ENCODE peak calls at places on chromosome 14, in four cellular contexts. O is HepG2, B is GM12878, S is K562. W is an unnamed sample.

GRCh38 chr14:71319646-71320045 is 412.4 kb downstream of the PCNX1 start:
- DNase-seq in B (no peak), S (no peak), O (no peak), W (no peak)

GRCh38 chr14:30906752-30907658 is 32.6 kb downstream of the COCH start:
- DNase-seq in S (no peak), B (no peak), O (peak), W (no peak)

GRCh38 chr14:65877187-65877586 is 464.7 kb downstream of the FUT8 start:
- DNase-seq in O (no peak), B (no peak), S (no peak), W (no peak)

GRCh38 chr14:54350196-54350595 is 46.6 kb upstream of the CDKN3 start:
- DNase-seq in O (no peak), S (no peak), B (no peak), W (no peak)

GRCh38 chr14:70653662-70654061 is 11.9 kb downstream of the TTC9 start:
- DNase-seq in B (no peak), O (no peak), S (no peak), W (no peak)

GRCh38 chr14:54599932-54600331 is 33.0 kb downstream of the SAMD4A start:
- DNase-seq in S (no peak), B (no peak), O (no peak), W (no peak)

GRCh38 chr14:33404054-33404453 is 465.4 kb downstream of the NPAS3 start:
- DNase-seq in O (no peak), B (no peak), S (no peak), W (no peak)

GRCh38 chr14:35261774-35262173 is 30.4 kb upstream of the PSMA6 start:
- DNase-seq in B (no peak), S (no peak), O (no peak), W (no peak)

GRCh38 chr14:50954811-50955372 is 10.6 kb upstream of the PYGL start:
- DNase-seq in B (no peak), S (peak), O (peak), W (no peak)

GRCh38 chr14:101933209-101933608 is 31.2 kb upstream of the DYNC1H1 start:
- DNase-seq in O (no peak), S (no peak), B (no peak), W (no peak)

GRCh38 chr14:30373053-30373849 is 185.7 kb upstream of the G2E3 start:
- DNase-seq in O (no peak), B (no peak), S (no peak), W (no peak)

GRCh38 chr14:79631276-79631675 is 580.0 kb downstream of the DIO2 start:
- DNase-seq in S (no peak), O (no peak), B (no peak), W (peak)

GRCh38 chr14:90281261-90281660 is 24.9 kb downstream of the PSMC1 start:
- DNase-seq in S (no peak), O (no peak), B (no peak), W (no peak)

GRCh38 chr14:86388216-86388615 is 858.3 kb downstream of the FLRT2 start:
- DNase-seq in S (no peak), B (no peak), O (no peak), W (no peak)

GRCh38 chr14:31880935-31881334 is 196.2 kb upstream of the ARHGAP5 start:
- DNase-seq in B (no peak), O (peak), S (no peak), W (no peak)

GRCh38 chr14:80005561-80005960 is 205.7 kb downstream of the DIO2 start:
- DNase-seq in O (no peak), B (no peak), S (no peak), W (no peak)

GRCh38 chr14:30679032-30679431 is 56.9 kb downstream of the SCFD1 start:
- DNase-seq in O (no peak), S (no peak), B (no peak), W (no peak)

GRCh38 chr14:97299661-97300060 is 502.5 kb downstream of the VRK1 start:
- DNase-seq in B (no peak), O (no peak), S (no peak), W (no peak)

GRCh38 chr14:45201908-45202307 is 51.1 kb downstream of the MIS18BP1 start:
- DNase-seq in B (no peak), S (no peak), O (peak), W (no peak)

GRCh38 chr14:24063263-24063836 is 8.0 kb upstream of the CPNE6 start:
- DNase-seq in B (no peak), O (no peak), S (no peak), W (no peak)

GRCh38 chr14:51786227-51786626 is 74.2 kb upstream of the GNG2 start:
- DNase-seq in S (no peak), O (no peak), B (no peak), W (no peak)

GRCh38 chr14:96960598-96961116 is 163.5 kb downstream of the VRK1 start:
- DNase-seq in B (no peak), O (no peak), S (no peak), W (no peak)

GRCh38 chr14:42437809-42438208 is 831.1 kb downstream of the LRFN5 start:
- DNase-seq in S (no peak), O (no peak), B (no peak), W (no peak)

GRCh38 chr14:101960225-101960624 is 4.1 kb upstream of the DYNC1H1 start:
- DNase-seq in S (peak), B (no peak), O (peak), W (peak)

GRCh38 chr14:31897581-31898186 is 179.4 kb upstream of the ARHGAP5 start:
- DNase-seq in S (no peak), O (no peak), B (no peak), W (no peak)

GRCh38 chr14:102279688-102280348 is 25.1 kb downstream of the MOK start:
- DNase-seq in B (no peak), O (peak), S (no peak), W (no peak)

GRCh38 chr14:78319826-78320635 is 149.9 kb downstream of the NRXN3 start:
- DNase-seq in O (no peak), S (peak), B (no peak), W (no peak)

GRCh38 chr14:68043752-68044151 is 224.2 kb downstream of the RAD51B start:
- DNase-seq in S (no peak), O (no peak), B (no peak), W (no peak)

GRCh38 chr14:71666579-71667145 is 265.6 kb upstream of the RGS6 start:
- DNase-seq in B (no peak), S (no peak), O (no peak), W (no peak)

GRCh38 chr14:105304565-105304964 is 3.8 kb upstream of the BRF1 start:
- DNase-seq in B (no peak), S (no peak), O (no peak), W (no peak)

GRCh38 chr14:105301103-105301914 is 508 bp upstream of the BRF1 start:
- DNase-seq in O (peak), S (peak), B (peak), W (peak)

GRCh38 chr14:105299654-105300541 is 903 bp downstream of the BRF1 start:
- DNase-seq in S (no peak), O (no peak), B (no peak), W (no peak)

GRCh38 chr14:105303949-105304348 is 3.1 kb upstream of the BRF1 start:
- DNase-seq in O (no peak), S (no peak), B (no peak), W (no peak)

GRCh38 chr14:105300542-105301102 is at the start of gene BRF1:
- DNase-seq in O (peak), B (no peak), S (peak), W (peak)
- TF ChIP-seq POLR2A in O (peak), B (peak), S (no peak), W (peak)

GRCh38 chr14:22541721-22542120 is 47.3 kb downstream of the DAD1 start:
- DNase-seq in O (no peak), S (no peak), B (no peak), W (no peak)

GRCh38 chr14:22538671-22539228 is 50.3 kb downstream of the DAD1 start:
- DNase-seq in B (no peak), S (no peak), O (no peak), W (no peak)

GRCh38 chr14:22540811-22541360 is 48.1 kb downstream of the DAD1 start:
- DNase-seq in B (no peak), S (no peak), O (no peak), W (no peak)

GRCh38 chr14:22539831-22540230 is 49.2 kb downstream of the DAD1 start:
- DNase-seq in S (no peak), O (no peak), B (no peak), W (no peak)

GRCh38 chr14:22540286-22540685 is 48.7 kb downstream of the DAD1 start:
- DNase-seq in S (no peak), B (no peak), O (no peak), W (no peak)
- TF ChIP-seq YY1 in S (no peak), B (no peak), O (no peak), W (no peak)

GRCh38 chr14:69648480-69649414 is 37.4 kb downstream of the SUSD6 start:
- DNase-seq in S (no peak), O (peak), B (peak), W (no peak)
- TF ChIP-seq USF2 in S (no peak), O (no peak), B (no peak), W (no peak)

GRCh38 chr14:75126679-75127473 is at the start of gene NEK9:
- DNase-seq in S (peak), O (peak), B (peak), W (peak)
- TF ChIP-seq POLR2A in S (peak), O (peak), B (peak), W (peak)

GRCh38 chr14:88417594-88417993 is 32.1 kb downstream of the SPATA7 start:
- DNase-seq in B (no peak), O (no peak), S (no peak), W (no peak)
- TF ChIP-seq YY1 in B (no peak), O (no peak), S (no peak), W (no peak)

GRCh38 chr14:20384321-20384720 is 29.0 kb downstream of the TEP1 start:
- DNase-seq in B (no peak), O (no peak), S (no peak), W (no peak)

GRCh38 chr14:20384886-20385285 is 28.4 kb downstream of the TEP1 start:
- DNase-seq in O (no peak), S (no peak), B (no peak), W (no peak)

GRCh38 chr14:20386276-20386855 is 26.9 kb downstream of the TEP1 start:
- DNase-seq in B (no peak), O (no peak), S (no peak), W (no peak)

GRCh38 chr14:20388159-20388558 is 25.1 kb downstream of the TEP1 start:
- DNase-seq in B (no peak), S (no peak), O (no peak), W (no peak)

GRCh38 chr14:20387577-20387976 is 25.7 kb downstream of the TEP1 start:
- DNase-seq in B (no peak), O (no peak), S (no peak), W (no peak)
- TF ChIP-seq USF2 in B (no peak), O (no peak), S (no peak), W (no peak)

DNA sequence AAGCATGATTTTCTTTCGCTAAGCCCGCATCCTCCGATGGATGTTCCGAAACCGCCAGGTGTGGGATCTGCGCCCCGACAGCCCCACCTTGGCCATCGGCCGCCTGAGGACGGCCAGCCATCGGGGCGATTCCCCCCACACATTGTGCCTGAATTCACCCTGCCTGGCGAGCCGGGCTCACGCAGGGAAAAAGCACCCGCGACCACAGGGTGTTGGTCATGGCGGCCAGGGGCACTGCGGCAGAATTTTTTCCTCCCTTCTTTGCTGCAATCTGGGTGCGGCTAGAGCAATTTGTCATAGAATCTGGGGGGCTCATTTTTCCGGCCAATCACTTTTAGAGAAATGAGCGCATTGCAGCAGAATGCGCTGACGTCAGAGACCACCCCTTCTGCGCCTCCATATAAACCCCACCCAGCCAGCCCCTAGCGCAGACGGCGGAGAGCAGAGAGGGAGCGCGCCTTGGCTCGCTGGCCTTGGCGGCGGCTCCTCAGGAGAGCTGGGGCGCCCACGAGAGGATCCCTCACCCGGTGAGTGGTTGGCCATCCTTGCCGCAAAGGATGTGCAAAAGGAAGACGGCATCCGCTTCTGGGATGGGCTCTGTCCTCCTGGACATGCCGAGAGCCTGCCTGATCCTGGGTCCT is at the start of gene MEG3:
- DNase-seq in O (no peak), S (no peak), B (no peak), W (no peak)
- TF ChIP-seq POLR2A in O (no peak), S (no peak), B (no peak), W (no peak)

GRCh38 chr14:37241206-37241605 is 43.5 kb downstream of the MIPOL1 start:
- DNase-seq in B (no peak), S (no peak), O (no peak), W (no peak)

GRCh38 chr14:37247777-37248461 is 50.2 kb downstream of the MIPOL1 start:
- DNase-seq in B (no peak), O (no peak), S (no peak), W (no peak)

GRCh38 chr14:37251778-37252177 is 54.0 kb downstream of the MIPOL1 start:
- DNase-seq in O (peak), B (no peak), S (no peak), W (no peak)

GRCh38 chr14:37246427-37246829 is 48.7 kb downstream of the MIPOL1 start:
- DNase-seq in S (peak), O (peak), B (no peak), W (no peak)
- TF ChIP-seq YY1 in S (no peak), O (no peak), B (no peak), W (no peak)

GRCh38 chr14:64296561-64296960 is 2.4 kb upstream of the ESR2 start:
- DNase-seq in B (no peak), S (no peak), O (no peak), W (no peak)
- TF ChIP-seq USF2 in B (no peak), S (no peak), O (no peak), W (no peak)

DNA sequence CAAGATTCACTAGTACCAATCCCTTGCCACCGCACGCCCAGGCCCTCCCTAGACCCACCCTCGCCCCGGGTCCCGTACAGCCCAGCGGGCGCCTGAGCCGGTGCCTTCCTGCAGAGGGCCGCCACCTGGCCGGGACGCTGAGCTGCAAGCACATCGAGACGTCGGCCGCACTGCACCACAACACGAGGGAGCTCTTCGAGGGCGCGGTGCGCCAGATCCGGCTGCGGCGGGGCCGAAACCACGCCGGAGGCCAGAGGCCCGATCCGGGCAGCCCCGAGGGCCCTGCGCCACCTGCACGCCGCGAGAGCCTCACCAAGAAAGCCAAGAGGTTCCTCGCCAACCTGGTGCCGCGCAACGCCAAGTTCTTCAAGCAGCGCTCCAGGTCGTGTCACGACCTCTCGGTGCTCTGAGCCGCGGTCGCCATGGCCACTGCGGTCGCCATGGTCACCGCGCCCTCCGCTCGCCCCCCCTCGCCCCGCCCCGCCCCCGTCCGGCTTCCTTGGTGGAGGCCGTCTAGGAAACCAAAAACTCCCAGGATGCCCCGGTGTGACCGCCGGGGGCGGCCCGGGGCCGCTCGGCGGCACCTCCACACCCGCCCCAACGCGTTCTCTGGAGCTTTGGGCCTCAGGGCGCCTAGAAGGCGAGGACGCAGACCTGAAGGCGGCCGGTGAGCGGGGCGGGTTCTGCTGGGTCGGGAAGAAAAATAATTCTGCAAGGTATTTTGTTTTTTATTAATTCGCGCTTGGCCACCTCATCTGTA is 3.7 kb downstream of the REM2 start:
- DNase-seq in B (peak), O (no peak), S (peak), W (peak)
- TF ChIP-seq POLR2A in B (peak), O (no peak), S (peak), W (no peak)

W was measured in H1.